ENCODE peak calls at places on chromosomes 13 and 19, in nine cellular contexts. One of them, this sample, is unnamed.

GRCh38 chr13:102907886-102908515 is 62.2 kb downstream of the ERCC5 start:
- DNase-seq in BE2C: no peak
- DNase-seq in omental fat pad: no peak
- DNase-seq in endothelial cell: no peak
- DNase-seq in cardiac fibroblast: no peak
- DNase-seq in esophagus squamous epithelium: no peak
- DNase-seq in mucosa of descending colon: no peak
- DNase-seq in breast epithelium: no peak
- DNase-seq in WTC11: no peak
- DNase-seq in this sample: no peak

GRCh38 chr13:97938701-97939475 is 14.6 kb upstream of the IPO5 start:
- DNase-seq in endothelial cell: no peak
- DNase-seq in esophagus squamous epithelium: no peak
- DNase-seq in cardiac fibroblast: no peak
- DNase-seq in BE2C: no peak
- DNase-seq in mucosa of descending colon: no peak
- DNase-seq in omental fat pad: no peak
- DNase-seq in breast epithelium: no peak
- DNase-seq in WTC11: no peak
- DNase-seq in this sample: no peak

GRCh38 chr13:28493740-28494536 is 990 bp downstream of the FLT1 start:
- DNase-seq in breast epithelium: no peak
- DNase-seq in endothelial cell: no peak
- DNase-seq in omental fat pad: no peak
- DNase-seq in mucosa of descending colon: peak
- DNase-seq in BE2C: peak
- DNase-seq in esophagus squamous epithelium: no peak
- DNase-seq in cardiac fibroblast: peak
- DNase-seq in WTC11: peak
- DNase-seq in this sample: peak

GRCh38 chr19:54653181-54653809 is 9.5 kb upstream of the LILRB4 start:
- DNase-seq in BE2C: no peak
- DNase-seq in mucosa of descending colon: no peak
- DNase-seq in WTC11: no peak
- DNase-seq in omental fat pad: no peak
- DNase-seq in breast epithelium: no peak
- DNase-seq in endothelial cell: no peak
- DNase-seq in cardiac fibroblast: peak
- DNase-seq in esophagus squamous epithelium: no peak
- DNase-seq in this sample: no peak

GRCh38 chr13:40221460-40222201 is 444.8 kb downstream of the FOXO1 start:
- DNase-seq in esophagus squamous epithelium: no peak
- DNase-seq in endothelial cell: no peak
- DNase-seq in WTC11: no peak
- DNase-seq in cardiac fibroblast: peak
- DNase-seq in breast epithelium: peak
- DNase-seq in mucosa of descending colon: no peak
- DNase-seq in BE2C: no peak
- DNase-seq in omental fat pad: no peak
- DNase-seq in this sample: no peak

GRCh38 chr13:33931397-33931987 is 113.5 kb downstream of the RFC3 start:
- DNase-seq in endothelial cell: peak
- DNase-seq in mucosa of descending colon: no peak
- DNase-seq in esophagus squamous epithelium: no peak
- DNase-seq in cardiac fibroblast: peak
- DNase-seq in breast epithelium: no peak
- DNase-seq in WTC11: peak
- DNase-seq in BE2C: peak
- DNase-seq in omental fat pad: no peak
- DNase-seq in this sample: peak

GRCh38 chr19:8306235-8307054 is 1.7 kb downstream of the CD320 start:
- DNase-seq in cardiac fibroblast: no peak
- DNase-seq in esophagus squamous epithelium: no peak
- DNase-seq in mucosa of descending colon: peak
- DNase-seq in omental fat pad: no peak
- DNase-seq in breast epithelium: peak
- DNase-seq in BE2C: peak
- DNase-seq in WTC11: peak
- DNase-seq in endothelial cell: peak
- DNase-seq in this sample: peak

GRCh38 chr19:48877900-48878218 is 5.6 kb downstream of the PPP1R15A start:
- DNase-seq in cardiac fibroblast: no peak
- DNase-seq in endothelial cell: no peak
- DNase-seq in mucosa of descending colon: no peak
- DNase-seq in BE2C: no peak
- DNase-seq in breast epithelium: no peak
- DNase-seq in esophagus squamous epithelium: no peak
- DNase-seq in WTC11: no peak
- DNase-seq in omental fat pad: no peak
- DNase-seq in this sample: no peak

GRCh38 chr13:76856141-76856571 is 30.0 kb downstream of the KCTD12 start:
- DNase-seq in esophagus squamous epithelium: no peak
- DNase-seq in endothelial cell: no peak
- DNase-seq in cardiac fibroblast: peak
- DNase-seq in BE2C: no peak
- DNase-seq in WTC11: no peak
- DNase-seq in breast epithelium: no peak
- DNase-seq in mucosa of descending colon: no peak
- DNase-seq in omental fat pad: no peak
- DNase-seq in this sample: no peak

GRCh38 chr19:51066816-51067215 is 1.9 kb upstream of the KLK13 start:
- DNase-seq in WTC11: no peak
- DNase-seq in BE2C: no peak
- DNase-seq in endothelial cell: no peak
- DNase-seq in breast epithelium: no peak
- DNase-seq in cardiac fibroblast: no peak
- DNase-seq in mucosa of descending colon: no peak
- DNase-seq in omental fat pad: no peak
- DNase-seq in esophagus squamous epithelium: no peak
- DNase-seq in this sample: no peak

GRCh38 chr19:40982594-40983101 is 8.4 kb upstream of the CYP2B6 start:
- DNase-seq in breast epithelium: no peak
- DNase-seq in endothelial cell: no peak
- DNase-seq in omental fat pad: no peak
- DNase-seq in esophagus squamous epithelium: no peak
- DNase-seq in cardiac fibroblast: peak
- DNase-seq in WTC11: peak
- DNase-seq in mucosa of descending colon: no peak
- DNase-seq in BE2C: no peak
- DNase-seq in this sample: no peak

GRCh38 chr19:49335784-49336481 is 727 bp downstream of the CD37 start:
- DNase-seq in breast epithelium: peak
- DNase-seq in WTC11: peak
- DNase-seq in esophagus squamous epithelium: no peak
- DNase-seq in BE2C: no peak
- DNase-seq in mucosa of descending colon: no peak
- DNase-seq in omental fat pad: no peak
- DNase-seq in endothelial cell: no peak
- DNase-seq in cardiac fibroblast: no peak
- DNase-seq in this sample: no peak

GRCh38 chr13:45402641-45403040 is 15.5 kb downstream of the SLC25A30 start:
- DNase-seq in WTC11: no peak
- DNase-seq in endothelial cell: no peak
- DNase-seq in omental fat pad: no peak
- DNase-seq in cardiac fibroblast: no peak
- DNase-seq in breast epithelium: peak
- DNase-seq in esophagus squamous epithelium: no peak
- DNase-seq in mucosa of descending colon: no peak
- DNase-seq in BE2C: no peak
- DNase-seq in this sample: no peak
- TF ChIP-seq CTCF in WTC11: no peak
- TF ChIP-seq CTCF in endothelial cell: no peak
- TF ChIP-seq CTCF in omental fat pad: no peak
- TF ChIP-seq CTCF in cardiac fibroblast: no peak
- TF ChIP-seq CTCF in breast epithelium: no peak
- TF ChIP-seq CTCF in esophagus squamous epithelium: no peak
- TF ChIP-seq CTCF in mucosa of descending colon: no peak
- TF ChIP-seq CTCF in BE2C: no peak
- TF ChIP-seq CTCF in this sample: no peak

GRCh38 chr13:44692173-44692713 is 116.1 kb upstream of the TSC22D1 start:
- DNase-seq in WTC11: no peak
- DNase-seq in breast epithelium: no peak
- DNase-seq in mucosa of descending colon: no peak
- DNase-seq in cardiac fibroblast: no peak
- DNase-seq in esophagus squamous epithelium: no peak
- DNase-seq in BE2C: no peak
- DNase-seq in omental fat pad: no peak
- DNase-seq in endothelial cell: no peak
- DNase-seq in this sample: no peak
- TF ChIP-seq CTCF in WTC11: no peak
- TF ChIP-seq CTCF in breast epithelium: no peak
- TF ChIP-seq CTCF in mucosa of descending colon: no peak
- TF ChIP-seq CTCF in cardiac fibroblast: no peak
- TF ChIP-seq CTCF in esophagus squamous epithelium: no peak
- TF ChIP-seq CTCF in BE2C: peak
- TF ChIP-seq CTCF in omental fat pad: no peak
- TF ChIP-seq CTCF in endothelial cell: no peak
- TF ChIP-seq CTCF in this sample: no peak

DNA sequence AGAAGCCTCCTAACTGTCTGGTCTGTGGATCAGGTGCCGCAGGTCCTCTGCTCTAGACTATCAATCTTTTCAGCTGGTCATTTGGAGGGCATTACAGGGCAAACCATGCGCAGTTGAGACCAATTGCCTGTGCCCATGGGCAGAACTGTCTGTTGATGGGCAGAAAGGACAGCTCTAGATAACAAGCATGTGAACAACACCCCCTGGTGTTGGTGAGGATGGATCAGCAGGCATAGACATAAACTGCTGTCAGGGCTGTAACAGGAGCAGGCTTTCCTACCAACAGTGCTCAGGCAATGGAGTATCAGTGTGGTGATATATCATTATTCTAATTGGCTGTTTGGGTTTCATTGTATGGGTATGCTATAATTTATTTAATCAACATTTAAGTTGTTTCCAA is 104.7 kb upstream of the KL start:
- DNase-seq in omental fat pad: no peak
- DNase-seq in esophagus squamous epithelium: no peak
- DNase-seq in cardiac fibroblast: peak
- DNase-seq in BE2C: peak
- DNase-seq in WTC11: peak
- DNase-seq in mucosa of descending colon: no peak
- DNase-seq in endothelial cell: peak
- DNase-seq in breast epithelium: no peak
- DNase-seq in this sample: no peak
- TF ChIP-seq CTCF in omental fat pad: no peak
- TF ChIP-seq CTCF in esophagus squamous epithelium: peak
- TF ChIP-seq CTCF in cardiac fibroblast: peak
- TF ChIP-seq CTCF in BE2C: peak
- TF ChIP-seq CTCF in WTC11: no peak
- TF ChIP-seq CTCF in mucosa of descending colon: no peak
- TF ChIP-seq CTCF in endothelial cell: no peak
- TF ChIP-seq CTCF in breast epithelium: no peak
- TF ChIP-seq CTCF in this sample: no peak

GRCh38 chr19:47229674-47230121 is 1.3 kb downstream of the BBC3 start:
- DNase-seq in endothelial cell: no peak
- DNase-seq in WTC11: no peak
- DNase-seq in mucosa of descending colon: peak
- DNase-seq in BE2C: no peak
- DNase-seq in omental fat pad: no peak
- DNase-seq in cardiac fibroblast: no peak
- DNase-seq in esophagus squamous epithelium: no peak
- DNase-seq in breast epithelium: peak
- DNase-seq in this sample: no peak

GRCh38 chr19:47230921-47231214 is at the start of gene BBC3:
- DNase-seq in endothelial cell: no peak
- DNase-seq in esophagus squamous epithelium: no peak
- DNase-seq in BE2C: no peak
- DNase-seq in mucosa of descending colon: no peak
- DNase-seq in breast epithelium: no peak
- DNase-seq in omental fat pad: no peak
- DNase-seq in cardiac fibroblast: no peak
- DNase-seq in WTC11: no peak
- DNase-seq in this sample: no peak

GRCh38 chr19:47228937-47229673 is 1.9 kb downstream of the BBC3 start:
- DNase-seq in cardiac fibroblast: peak
- DNase-seq in BE2C: peak
- DNase-seq in breast epithelium: peak
- DNase-seq in esophagus squamous epithelium: no peak
- DNase-seq in mucosa of descending colon: peak
- DNase-seq in endothelial cell: no peak
- DNase-seq in WTC11: no peak
- DNase-seq in omental fat pad: no peak
- DNase-seq in this sample: no peak

GRCh38 chr19:47231215-47232054 is 436 bp upstream of the BBC3 start:
- DNase-seq in BE2C: peak
- DNase-seq in endothelial cell: peak
- DNase-seq in breast epithelium: peak
- DNase-seq in mucosa of descending colon: peak
- DNase-seq in esophagus squamous epithelium: peak
- DNase-seq in cardiac fibroblast: peak
- DNase-seq in WTC11: peak
- DNase-seq in omental fat pad: peak
- DNase-seq in this sample: peak

GRCh38 chr19:47230122-47230920 is 678 bp downstream of the BBC3 start:
- DNase-seq in mucosa of descending colon: peak
- DNase-seq in BE2C: peak
- DNase-seq in esophagus squamous epithelium: no peak
- DNase-seq in cardiac fibroblast: peak
- DNase-seq in breast epithelium: peak
- DNase-seq in WTC11: peak
- DNase-seq in omental fat pad: peak
- DNase-seq in endothelial cell: peak
- DNase-seq in this sample: peak
- TF ChIP-seq CTCF in mucosa of descending colon: peak
- TF ChIP-seq CTCF in BE2C: peak
- TF ChIP-seq CTCF in esophagus squamous epithelium: peak
- TF ChIP-seq CTCF in cardiac fibroblast: peak
- TF ChIP-seq CTCF in breast epithelium: peak
- TF ChIP-seq CTCF in WTC11: peak
- TF ChIP-seq CTCF in omental fat pad: no peak
- TF ChIP-seq CTCF in endothelial cell: peak
- TF ChIP-seq CTCF in this sample: peak

GRCh38 chr13:96141032-96141431 is 51.1 kb downstream of the HS6ST3 start:
- DNase-seq in BE2C: no peak
- DNase-seq in esophagus squamous epithelium: no peak
- DNase-seq in breast epithelium: no peak
- DNase-seq in cardiac fibroblast: peak
- DNase-seq in mucosa of descending colon: no peak
- DNase-seq in omental fat pad: no peak
- DNase-seq in WTC11: no peak
- DNase-seq in endothelial cell: no peak
- DNase-seq in this sample: no peak
- TF ChIP-seq CTCF in BE2C: peak
- TF ChIP-seq CTCF in esophagus squamous epithelium: no peak
- TF ChIP-seq CTCF in breast epithelium: no peak
- TF ChIP-seq CTCF in cardiac fibroblast: peak
- TF ChIP-seq CTCF in mucosa of descending colon: no peak
- TF ChIP-seq CTCF in omental fat pad: no peak
- TF ChIP-seq CTCF in WTC11: no peak
- TF ChIP-seq CTCF in endothelial cell: no peak
- TF ChIP-seq CTCF in this sample: peak

This sample was measured in progenitor cell of endocrine pancreas.